ENCODE peak calls at places on chromosomes 4 and X, in seven cellular contexts. H is HCT116, D is SK-N-SH, C is HepG2, G is GM12878, W is K562, Q is H1. J is an unnamed sample.

GRCh38 chr4:8315343-8316250 is 46.0 kb downstream of the HTRA3 start:
- DNase-seq in H (peak), D (peak), C (peak), G (no peak), W (no peak), Q (peak), J (no peak)

GRCh38 chr4:26044524-26044923 is 130.5 kb downstream of the SMIM20 start:
- DNase-seq in H (no peak), D (no peak), C (no peak), G (no peak), W (no peak), Q (no peak), J (no peak)

GRCh38 chr4:88028961-88029360 is 21.5 kb downstream of the PKD2 start:
- DNase-seq in H (no peak), D (no peak), C (no peak), G (no peak), W (no peak), Q (no peak), J (no peak)

GRCh38 chrX:24465524-24465850 is 401 bp downstream of the PDK3 start:
- DNase-seq in H (no peak), D (no peak), C (no peak), G (no peak), W (no peak), Q (no peak), J (no peak)

GRCh38 chr4:165462009-165462408 is 83.2 kb downstream of the CPE start:
- DNase-seq in H (no peak), D (no peak), C (no peak), G (no peak), W (no peak), Q (no peak), J (no peak)

GRCh38 chr4:163681208-163681821 is 186.8 kb downstream of the TMA16 start:
- DNase-seq in H (peak), D (peak), C (peak), G (no peak), W (peak), Q (no peak), J (no peak)

GRCh38 chrX:68982476-68982875 is 153.7 kb downstream of the EFNB1 start:
- DNase-seq in H (no peak), D (no peak), C (no peak), G (no peak), W (no peak), Q (no peak), J (no peak)

GRCh38 chrX:72202792-72203401 is 21.3 kb downstream of the PIN4 start:
- DNase-seq in H (no peak), D (no peak), C (no peak), G (no peak), W (no peak), Q (no peak), J (no peak)

GRCh38 chr4:36316544-36317082 is 35.2 kb downstream of the DTHD1 start:
- DNase-seq in H (no peak), D (no peak), C (no peak), G (no peak), W (no peak), Q (no peak), J (no peak)

GRCh38 chr4:94577136-94577535 is 125.4 kb downstream of the PDLIM5 start:
- DNase-seq in H (no peak), D (peak), C (no peak), G (no peak), W (no peak), Q (no peak), J (no peak)

GRCh38 chr4:152211936-152212675 is 323.8 kb downstream of the FBXW7 start:
- DNase-seq in H (no peak), D (peak), C (no peak), G (no peak), W (no peak), Q (no peak), J (no peak)

GRCh38 chr4:120801171-120801758 is 121.3 kb downstream of the PRDM5 start:
- DNase-seq in H (no peak), D (peak), C (no peak), G (no peak), W (no peak), Q (no peak), J (no peak)

GRCh38 chr4:68361146-68361589 is 11.3 kb upstream of the YTHDC1 start:
- DNase-seq in H (no peak), D (no peak), C (peak), G (no peak), W (no peak), Q (no peak), J (no peak)

GRCh38 chr4:55180980-55181379 is 55.6 kb upstream of the KDR start:
- DNase-seq in H (no peak), D (no peak), C (no peak), G (no peak), W (no peak), Q (no peak), J (no peak)

DNA sequence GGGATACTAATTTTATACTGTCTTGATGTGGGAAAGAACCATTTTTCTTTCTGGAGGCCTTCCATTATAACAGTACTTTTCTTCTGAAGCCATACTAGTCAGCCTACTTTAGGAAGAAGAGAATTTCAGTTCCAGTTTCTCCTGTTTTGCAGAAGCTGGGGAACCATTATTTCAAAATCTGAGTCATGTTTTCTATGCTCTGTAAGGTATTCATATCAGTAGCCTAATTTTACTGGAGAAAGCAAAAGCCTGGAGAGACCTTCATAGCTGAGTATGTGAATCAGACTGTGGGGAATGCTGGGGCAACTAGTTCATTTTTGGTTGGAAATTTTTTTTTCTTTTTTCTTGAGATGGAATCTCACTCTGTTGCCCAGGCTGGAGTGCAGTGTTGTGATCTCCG is 22.4 kb downstream of the AFF1 start:
- DNase-seq in H (no peak), D (no peak), C (no peak), G (peak), W (no peak), Q (no peak), J (no peak)
- TF ChIP-seq JUND in H (no peak), D (peak), C (no peak), G (no peak), W (no peak), Q (no peak), J (no peak)

GRCh38 chr4:3462790-3463415 is at the start of gene DOK7:
- DNase-seq in H (no peak), D (peak), C (no peak), G (no peak), W (peak), Q (no peak), J (peak)
- TF ChIP-seq JUND in H (no peak), D (no peak), C (no peak), G (no peak), W (no peak), Q (no peak), J (no peak)

GRCh38 chrX:477441-478012 is 90.8 kb upstream of the PPP2R3B start:
- DNase-seq in H (no peak), D (no peak), C (no peak), G (no peak), W (no peak), Q (no peak), J (no peak)
- TF ChIP-seq JUND in H (no peak), D (no peak), C (no peak), G (no peak), W (no peak), Q (no peak), J (no peak)

DNA sequence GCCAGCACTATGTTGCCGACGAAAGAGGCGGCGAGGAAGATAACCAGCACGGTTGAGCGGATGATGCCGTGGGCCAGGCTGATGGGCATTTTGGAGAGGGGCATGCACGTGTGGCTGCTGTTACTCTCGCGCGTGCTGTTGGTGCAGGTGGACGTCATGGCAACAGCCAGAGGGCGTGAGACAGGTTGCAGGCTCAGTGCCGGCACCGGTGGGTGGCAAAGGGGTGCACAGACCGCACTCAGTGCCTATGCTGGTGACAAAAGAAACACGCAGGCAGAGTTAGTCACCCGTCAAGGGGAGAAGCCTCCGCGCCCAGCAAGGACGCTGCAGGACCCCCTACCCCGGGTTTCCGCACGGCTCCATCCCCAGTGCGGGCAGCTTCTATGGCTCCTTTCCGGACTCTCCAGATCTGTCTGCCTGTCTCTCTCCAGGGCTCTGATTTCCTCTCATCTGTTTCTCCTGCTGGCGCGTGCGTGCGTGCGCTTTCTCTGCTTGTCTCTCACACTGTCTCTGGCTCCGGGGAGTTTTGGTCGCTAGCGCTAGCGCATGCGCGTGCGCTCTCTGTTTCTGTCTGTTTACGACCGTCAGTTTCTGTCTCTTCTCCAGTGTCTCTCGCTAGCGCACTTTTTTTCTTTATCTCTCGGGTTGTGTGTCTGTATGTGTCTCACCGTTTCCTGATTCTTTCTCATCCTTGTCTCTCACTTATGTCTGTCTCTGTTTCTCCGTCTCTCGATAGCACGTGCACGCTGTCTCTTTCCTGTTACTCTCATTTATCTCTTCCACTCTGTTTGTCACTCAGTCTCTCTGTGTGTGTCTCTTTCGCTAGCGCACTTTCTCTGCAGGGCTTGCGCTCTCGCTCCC is 2.0 kb downstream of the GPR101 start:
- DNase-seq in H (no peak), D (peak), C (no peak), G (peak), W (peak), Q (peak), J (peak)
- TF ChIP-seq JUND in H (no peak), D (no peak), C (no peak), G (no peak), W (no peak), Q (no peak), J (no peak)